ENCODE peak calls at places on chromosomes 11 and 22, in seven cellular contexts. One of them, this sample, is unnamed.

GRCh38 chr11:577611-577894 is 1.3 kb downstream of the PHRF1 start:
- DNase-seq in H1: no peak
- DNase-seq in H9: no peak
- DNase-seq in mesenchymal stem cell: no peak
- DNase-seq in mesendoderm: no peak
- DNase-seq in neuronal stem cell: no peak
- DNase-seq in IMR-90: no peak
- DNase-seq in this sample: no peak

GRCh38 chr22:26448941-26449340 is 19.9 kb downstream of the ASPHD2 start:
- DNase-seq in H1: no peak
- DNase-seq in IMR-90: no peak
- DNase-seq in neuronal stem cell: no peak
- DNase-seq in H9: no peak
- DNase-seq in mesendoderm: no peak
- DNase-seq in mesenchymal stem cell: no peak
- DNase-seq in this sample: no peak

GRCh38 chr22:48936391-48936790 is 891.3 kb downstream of the BRD1 start:
- DNase-seq in mesendoderm: no peak
- DNase-seq in mesenchymal stem cell: no peak
- DNase-seq in neuronal stem cell: no peak
- DNase-seq in IMR-90: no peak
- DNase-seq in H1: no peak
- DNase-seq in H9: no peak
- DNase-seq in this sample: no peak

GRCh38 chr22:25852223-25852622 is 110.2 kb downstream of the MYO18B start:
- DNase-seq in H1: no peak
- DNase-seq in H9: no peak
- DNase-seq in IMR-90: no peak
- DNase-seq in mesendoderm: no peak
- DNase-seq in mesenchymal stem cell: no peak
- DNase-seq in neuronal stem cell: no peak
- DNase-seq in this sample: no peak

GRCh38 chr11:71404209-71404608 is 44.0 kb downstream of the DHCR7 start:
- DNase-seq in mesenchymal stem cell: no peak
- DNase-seq in H1: no peak
- DNase-seq in IMR-90: no peak
- DNase-seq in H9: no peak
- DNase-seq in neuronal stem cell: no peak
- DNase-seq in mesendoderm: no peak
- DNase-seq in this sample: no peak

GRCh38 chr22:43001271-43002197 is 13.4 kb downstream of the PACSIN2 start:
- DNase-seq in H1: no peak
- DNase-seq in mesenchymal stem cell: peak
- DNase-seq in mesendoderm: no peak
- DNase-seq in IMR-90: no peak
- DNase-seq in neuronal stem cell: no peak
- DNase-seq in H9: no peak
- DNase-seq in this sample: no peak

GRCh38 chr11:19822531-19822930 is 109.9 kb downstream of the NAV2 start:
- DNase-seq in mesenchymal stem cell: no peak
- DNase-seq in mesendoderm: no peak
- DNase-seq in IMR-90: no peak
- DNase-seq in H9: no peak
- DNase-seq in neuronal stem cell: no peak
- DNase-seq in H1: no peak
- DNase-seq in this sample: no peak

GRCh38 chr22:38609371-38609770 is 39.4 kb upstream of the DMC1 start:
- DNase-seq in H1: no peak
- DNase-seq in mesendoderm: no peak
- DNase-seq in neuronal stem cell: no peak
- DNase-seq in H9: no peak
- DNase-seq in IMR-90: no peak
- DNase-seq in mesenchymal stem cell: no peak
- DNase-seq in this sample: no peak

GRCh38 chr11:125387991-125388390 is 108.1 kb downstream of the FEZ1 start:
- DNase-seq in mesenchymal stem cell: no peak
- DNase-seq in IMR-90: no peak
- DNase-seq in neuronal stem cell: no peak
- DNase-seq in mesendoderm: no peak
- DNase-seq in H9: no peak
- DNase-seq in H1: no peak
- DNase-seq in this sample: no peak

GRCh38 chr22:25083414-25084166 is 116.1 kb upstream of the CRYBB3 start:
- DNase-seq in mesenchymal stem cell: no peak
- DNase-seq in IMR-90: no peak
- DNase-seq in H9: no peak
- DNase-seq in H1: no peak
- DNase-seq in neuronal stem cell: no peak
- DNase-seq in mesendoderm: no peak
- DNase-seq in this sample: peak

GRCh38 chr22:35315141-35315854 is 15.6 kb downstream of the TOM1 start:
- DNase-seq in IMR-90: no peak
- DNase-seq in H9: no peak
- DNase-seq in mesenchymal stem cell: no peak
- DNase-seq in H1: no peak
- DNase-seq in neuronal stem cell: no peak
- DNase-seq in mesendoderm: no peak
- DNase-seq in this sample: no peak

GRCh38 chr22:46748948-46749681 is 11.1 kb upstream of the CERK start:
- DNase-seq in neuronal stem cell: no peak
- DNase-seq in IMR-90: peak
- DNase-seq in mesendoderm: no peak
- DNase-seq in mesenchymal stem cell: peak
- DNase-seq in H9: no peak
- DNase-seq in H1: no peak
- DNase-seq in this sample: peak

GRCh38 chr11:11981840-11982239 is 26.6 kb downstream of the DKK3 start:
- DNase-seq in mesendoderm: no peak
- DNase-seq in neuronal stem cell: no peak
- DNase-seq in IMR-90: no peak
- DNase-seq in mesenchymal stem cell: no peak
- DNase-seq in H1: no peak
- DNase-seq in H9: no peak
- DNase-seq in this sample: no peak

GRCh38 chr11:12430351-12430750 is 53.0 kb downstream of the PARVA start:
- DNase-seq in mesenchymal stem cell: peak
- DNase-seq in H9: no peak
- DNase-seq in H1: no peak
- DNase-seq in neuronal stem cell: no peak
- DNase-seq in mesendoderm: no peak
- DNase-seq in IMR-90: peak
- DNase-seq in this sample: peak

GRCh38 chr11:112227002-112227401 is 774 bp downstream of the PTS start:
- DNase-seq in mesenchymal stem cell: peak
- DNase-seq in mesendoderm: no peak
- DNase-seq in IMR-90: peak
- DNase-seq in neuronal stem cell: no peak
- DNase-seq in H1: no peak
- DNase-seq in H9: no peak
- DNase-seq in this sample: peak

GRCh38 chr11:101127348-101127698 is 2.3 kb downstream of the PGR start:
- DNase-seq in H9: peak
- DNase-seq in mesenchymal stem cell: no peak
- DNase-seq in H1: peak
- DNase-seq in mesendoderm: peak
- DNase-seq in neuronal stem cell: no peak
- DNase-seq in IMR-90: no peak
- DNase-seq in this sample: no peak

GRCh38 chr22:49010086-49010863 is 817.4 kb downstream of the BRD1 start:
- DNase-seq in neuronal stem cell: no peak
- DNase-seq in IMR-90: no peak
- DNase-seq in mesendoderm: no peak
- DNase-seq in H1: peak
- DNase-seq in H9: peak
- DNase-seq in mesenchymal stem cell: no peak
- DNase-seq in this sample: no peak

GRCh38 chr11:59713745-59714144 is at the start of gene OR10V1:
- DNase-seq in mesenchymal stem cell: no peak
- DNase-seq in neuronal stem cell: no peak
- DNase-seq in H9: no peak
- DNase-seq in mesendoderm: no peak
- DNase-seq in H1: no peak
- DNase-seq in IMR-90: no peak
- DNase-seq in this sample: no peak
- H3K4me2 ChIP-seq in mesenchymal stem cell: no peak
- H3K4me2 ChIP-seq in neuronal stem cell: no peak
- H3K4me2 ChIP-seq in H9: no peak
- H3K4me2 ChIP-seq in mesendoderm: no peak
- H3K4me2 ChIP-seq in H1: no peak
- H3K4me2 ChIP-seq in IMR-90: no peak
- H3K4me2 ChIP-seq in this sample: no peak

DNA sequence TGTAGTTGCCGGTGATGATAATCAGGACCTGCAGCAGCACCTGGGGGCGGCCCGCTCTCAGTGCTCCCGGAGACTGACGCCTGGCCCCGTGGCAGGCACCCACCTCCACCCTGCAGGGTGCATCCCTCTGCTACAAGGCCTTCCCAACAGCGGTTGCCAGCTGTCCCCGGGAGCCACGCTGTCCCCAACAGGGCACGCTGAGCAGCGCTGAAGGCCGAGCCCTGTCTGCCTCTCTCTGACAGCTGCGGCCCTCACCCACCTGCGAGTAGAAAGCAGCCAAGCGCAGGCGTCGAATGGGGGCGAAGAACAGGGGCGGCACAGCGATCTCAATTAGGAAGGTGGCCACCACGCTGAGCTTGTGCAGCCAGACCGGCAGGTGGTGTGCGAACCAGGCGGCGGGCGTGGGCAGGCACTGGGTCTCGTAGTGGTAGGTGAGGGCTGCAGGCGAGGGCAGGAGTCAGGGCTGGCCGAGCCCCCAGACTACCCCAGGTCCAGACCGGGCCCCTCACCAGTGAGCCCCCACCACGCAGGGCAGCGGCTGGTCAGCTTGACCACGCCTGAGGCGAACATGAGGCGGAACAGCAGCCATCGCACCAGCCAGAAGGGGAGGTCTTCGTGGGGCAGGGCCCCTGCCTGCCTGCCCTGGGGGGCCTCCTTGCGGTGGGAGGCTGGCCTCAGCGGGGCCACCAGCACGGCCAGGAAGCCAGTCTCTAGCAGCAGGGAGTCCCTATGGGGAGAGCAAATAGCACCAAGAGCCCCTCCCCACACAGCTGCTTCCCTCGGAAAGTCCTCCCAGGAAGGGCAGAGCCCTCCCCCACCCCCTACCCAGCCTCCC is 1.5 kb downstream of the LMF2 start:
- DNase-seq in H1: no peak
- DNase-seq in mesenchymal stem cell: no peak
- DNase-seq in H9: peak
- DNase-seq in mesendoderm: no peak
- DNase-seq in neuronal stem cell: no peak
- DNase-seq in IMR-90: no peak
- DNase-seq in this sample: no peak
- H3K9ac ChIP-seq in H1: no peak
- H3K9ac ChIP-seq in mesenchymal stem cell: peak
- H3K9ac ChIP-seq in H9: no peak
- H3K9ac ChIP-seq in mesendoderm: peak
- H3K9ac ChIP-seq in neuronal stem cell: peak
- H3K9ac ChIP-seq in IMR-90: no peak
- H3K9ac ChIP-seq in this sample: no peak

GRCh38 chr11:44737222-44737621 is 10.5 kb downstream of the TSPAN18 start:
- DNase-seq in H1: no peak
- DNase-seq in neuronal stem cell: no peak
- DNase-seq in H9: no peak
- DNase-seq in mesendoderm: no peak
- DNase-seq in mesenchymal stem cell: no peak
- DNase-seq in IMR-90: no peak
- DNase-seq in this sample: no peak
- H3K23ac ChIP-seq in H1: no peak
- H3K23ac ChIP-seq in neuronal stem cell: no peak
- H3K23ac ChIP-seq in H9: no peak
- H3K23ac ChIP-seq in mesendoderm: no peak
- H3K23ac ChIP-seq in mesenchymal stem cell: no peak
- H3K23ac ChIP-seq in IMR-90: no peak
- H3K23ac ChIP-seq in this sample: no peak

GRCh38 chr11:1674879-1675235 is 22.1 kb upstream of the KRTAP5-6 start:
- DNase-seq in mesenchymal stem cell: no peak
- DNase-seq in H1: no peak
- DNase-seq in neuronal stem cell: no peak
- DNase-seq in mesendoderm: no peak
- DNase-seq in H9: no peak
- DNase-seq in IMR-90: no peak
- DNase-seq in this sample: no peak

GRCh38 chr11:1673841-1674193 is 23.2 kb upstream of the KRTAP5-6 start:
- DNase-seq in mesenchymal stem cell: peak
- DNase-seq in neuronal stem cell: no peak
- DNase-seq in mesendoderm: no peak
- DNase-seq in H1: no peak
- DNase-seq in IMR-90: no peak
- DNase-seq in H9: no peak
- DNase-seq in this sample: no peak

GRCh38 chr11:1672613-1673400 is 24.2 kb upstream of the KRTAP5-6 start:
- DNase-seq in H1: no peak
- DNase-seq in mesendoderm: no peak
- DNase-seq in neuronal stem cell: no peak
- DNase-seq in H9: no peak
- DNase-seq in IMR-90: no peak
- DNase-seq in mesenchymal stem cell: no peak
- DNase-seq in this sample: no peak

GRCh38 chr11:1675536-1676253 is 21.3 kb upstream of the KRTAP5-6 start:
- DNase-seq in IMR-90: no peak
- DNase-seq in H1: no peak
- DNase-seq in mesendoderm: no peak
- DNase-seq in mesenchymal stem cell: no peak
- DNase-seq in neuronal stem cell: no peak
- DNase-seq in H9: no peak
- DNase-seq in this sample: no peak

GRCh38 chr11:1674194-1674878 is 22.7 kb upstream of the KRTAP5-6 start:
- DNase-seq in H1: no peak
- DNase-seq in H9: no peak
- DNase-seq in mesendoderm: no peak
- DNase-seq in neuronal stem cell: no peak
- DNase-seq in mesenchymal stem cell: no peak
- DNase-seq in IMR-90: no peak
- DNase-seq in this sample: no peak
- H3K4me2 ChIP-seq in H1: no peak
- H3K4me2 ChIP-seq in H9: no peak
- H3K4me2 ChIP-seq in mesendoderm: no peak
- H3K4me2 ChIP-seq in neuronal stem cell: no peak
- H3K4me2 ChIP-seq in mesenchymal stem cell: no peak
- H3K4me2 ChIP-seq in IMR-90: no peak
- H3K4me2 ChIP-seq in this sample: no peak

This sample was measured in trophoblast cell.